ENCODE peak calls at places on chromosomes 5 and 9, in seven cellular contexts. G, Y, D, O, V, K and B are unnamed samples.

GRCh38 chr9:71985070-71985956 is 73.9 kb downstream of the C9orf85 start:
- DNase-seq in G (no peak), Y (no peak), D (no peak), O (no peak), V (no peak), K (no peak), B (no peak)

GRCh38 chr9:19513671-19514275 is 105.0 kb downstream of the ACER2 start:
- DNase-seq in G (no peak), Y (no peak), D (no peak), O (no peak), V (no peak), K (peak), B (no peak)

GRCh38 chr5:159782197-159782994 is 133.9 kb upstream of the ADRA1B start:
- DNase-seq in G (no peak), Y (no peak), D (no peak), O (peak), V (no peak), K (no peak), B (no peak)

GRCh38 chr9:86452194-86452828 is 98.1 kb upstream of the TUT7 start:
- DNase-seq in G (no peak), Y (no peak), D (no peak), O (no peak), V (no peak), K (peak), B (no peak)

GRCh38 chr9:106069241-106069640 is 374.9 kb downstream of the TMEM38B start:
- DNase-seq in G (no peak), Y (peak), D (no peak), O (no peak), V (no peak), K (no peak), B (no peak)

GRCh38 chr5:29079771-29080170 is 2041.4 kb upstream of the CDH9 start:
- DNase-seq in G (no peak), Y (no peak), D (peak), O (no peak), V (no peak), K (no peak), B (no peak)

GRCh38 chr9:98644011-98644410 is 64.7 kb downstream of the GABBR2 start:
- DNase-seq in G (no peak), Y (no peak), D (no peak), O (no peak), V (no peak), K (no peak), B (no peak)

GRCh38 chr9:138009456-138010273 is 132.1 kb downstream of the CACNA1B start:
- DNase-seq in G (no peak), Y (no peak), D (no peak), O (peak), V (no peak), K (no peak), B (no peak)

GRCh38 chr5:2482778-2483177 is 268.7 kb downstream of the IRX2 start:
- DNase-seq in G (no peak), Y (no peak), D (no peak), O (no peak), V (no peak), K (no peak), B (no peak)

GRCh38 chr5:40414922-40415321 is 264.8 kb upstream of the PTGER4 start:
- DNase-seq in G (no peak), Y (no peak), D (no peak), O (no peak), V (no peak), K (no peak), B (no peak)

GRCh38 chr5:172661536-172661935 is 20.5 kb downstream of the NEURL1B start:
- DNase-seq in G (no peak), Y (no peak), D (peak), O (no peak), V (no peak), K (no peak), B (no peak)

GRCh38 chr5:36066001-36066539 is 612 bp downstream of the UGT3A2 start:
- DNase-seq in G (no peak), Y (no peak), D (no peak), O (no peak), V (no peak), K (no peak), B (no peak)

GRCh38 chr5:177604116-177604521 is 4.2 kb downstream of the B4GALT7 start:
- DNase-seq in G (no peak), Y (no peak), D (no peak), O (no peak), V (no peak), K (no peak), B (no peak)

GRCh38 chr9:27714388-27714787 is 141.1 kb upstream of the C9orf72 start:
- DNase-seq in G (no peak), Y (no peak), D (no peak), O (no peak), V (no peak), K (no peak), B (no peak)

GRCh38 chr5:102813740-102814139 is 58.6 kb downstream of the PAM start:
- DNase-seq in G (no peak), Y (no peak), D (no peak), O (no peak), V (no peak), K (no peak), B (no peak)

GRCh38 chr9:89376741-89377140 is 58.4 kb downstream of the SECISBP2 start:
- DNase-seq in G (no peak), Y (no peak), D (no peak), O (no peak), V (no peak), K (no peak), B (no peak)
- TF ChIP-seq CTCF in G (no peak), Y (no peak), D (no peak), O (no peak), V (no peak), K (no peak), B (no peak)

GRCh38 chr9:21155501-21155900 is 11.0 kb downstream of the IFNA21 start:
- DNase-seq in G (no peak), Y (no peak), D (no peak), O (no peak), V (no peak), K (peak), B (no peak)

GRCh38 chr9:21153688-21154608 is 12.3 kb upstream of the IFNW1 start:
- DNase-seq in G (no peak), Y (peak), D (peak), O (peak), V (no peak), K (peak), B (no peak)
- TF ChIP-seq CTCF in G (no peak), Y (peak), D (no peak), O (peak), V (no peak), K (no peak), B (peak)

DNA sequence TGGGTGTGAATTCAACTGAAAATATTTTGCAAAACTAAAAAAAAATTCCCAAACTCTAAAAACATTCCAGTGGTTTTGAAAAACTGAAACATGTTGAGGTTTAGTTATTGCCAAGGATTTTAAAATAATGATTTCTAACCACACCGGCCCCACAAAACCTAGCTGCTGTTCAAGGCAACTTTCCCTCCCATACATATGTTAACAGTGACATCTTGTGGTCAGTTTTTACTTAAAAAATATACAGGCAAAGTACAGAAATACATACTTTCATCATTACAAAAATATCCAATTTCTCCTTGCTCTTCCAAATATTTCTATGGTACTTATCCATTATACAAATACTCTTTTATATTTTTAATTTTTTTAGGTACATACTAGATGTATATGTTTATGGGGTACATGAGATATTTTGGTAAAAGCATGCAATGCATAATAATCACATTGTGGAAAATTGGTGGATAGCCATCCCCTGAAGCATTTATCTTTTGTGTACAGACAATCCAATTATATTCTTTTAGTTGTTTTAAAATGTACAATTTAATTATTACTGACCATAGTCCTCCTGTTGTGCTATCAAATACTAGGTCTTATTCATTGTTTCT is 34.4 kb upstream of the MRPS30 start:
- DNase-seq in G (peak), Y (peak), D (no peak), O (peak), V (no peak), K (peak), B (peak)
- TF ChIP-seq CTCF in G (peak), Y (peak), D (peak), O (peak), V (no peak), K (peak), B (peak)

GRCh38 chr9:108411632-108412031 is 444.2 kb downstream of the ACTL7B start:
- DNase-seq in G (no peak), Y (no peak), D (no peak), O (no peak), V (no peak), K (no peak), B (no peak)

GRCh38 chr9:108412755-108413154 is 443.0 kb downstream of the ACTL7B start:
- DNase-seq in G (no peak), Y (no peak), D (peak), O (no peak), V (no peak), K (peak), B (no peak)

DNA sequence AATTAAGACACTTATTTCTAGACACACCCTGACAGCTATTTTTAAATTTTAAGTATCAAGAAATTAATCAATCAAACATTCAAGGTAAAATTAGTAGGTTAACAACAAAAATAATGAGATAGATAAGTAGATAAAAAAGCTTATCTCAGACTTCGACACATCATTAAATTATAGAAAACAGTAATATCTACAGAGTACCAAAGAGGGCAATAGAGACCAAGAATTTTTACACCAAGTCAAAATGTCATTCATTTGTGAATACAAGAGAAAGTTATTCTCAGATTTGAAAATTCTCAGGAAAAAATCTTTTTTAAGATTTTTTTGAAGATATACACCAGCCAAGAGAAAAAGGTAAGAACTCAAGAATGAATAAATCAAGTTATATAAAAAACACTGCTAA is 445.6 kb downstream of the ACTL7B start:
- DNase-seq in G (no peak), Y (no peak), D (no peak), O (no peak), V (no peak), K (no peak), B (no peak)
- TF ChIP-seq CTCF in G (no peak), Y (no peak), D (no peak), O (no peak), V (no peak), K (no peak), B (peak)

DNA sequence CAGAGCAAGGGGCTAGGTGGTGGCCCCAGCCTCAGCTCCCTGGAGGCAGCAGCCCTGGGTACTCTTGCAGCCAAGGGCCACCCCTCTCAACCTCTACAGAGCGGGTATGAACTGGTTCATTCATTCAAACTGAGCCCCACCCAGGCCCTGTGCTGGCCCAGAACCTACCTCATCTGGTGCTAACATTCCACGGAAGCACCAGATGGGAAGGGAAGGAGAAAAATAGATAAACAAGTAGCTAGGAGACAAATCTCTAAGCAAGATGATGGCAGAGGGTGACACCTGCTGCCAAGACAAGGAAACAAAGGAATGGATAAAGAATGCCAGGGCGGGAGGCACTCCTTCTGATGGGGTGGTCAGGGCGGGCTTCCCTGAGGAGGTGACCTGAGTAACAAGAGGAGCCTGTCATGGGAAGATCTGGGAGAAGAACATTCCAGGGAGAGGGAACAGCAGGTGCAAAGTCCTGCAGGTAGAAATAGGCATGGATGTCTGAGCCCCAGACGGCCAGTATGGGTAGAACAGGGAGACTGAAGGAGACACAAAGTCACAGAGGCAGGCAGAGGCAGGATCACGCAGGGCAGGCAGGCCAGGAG is 6.1 kb downstream of the ST6GALNAC4 start:
- DNase-seq in G (no peak), Y (no peak), D (no peak), O (no peak), V (no peak), K (no peak), B (peak)
- TF ChIP-seq CTCF in G (no peak), Y (no peak), D (no peak), O (peak), V (no peak), K (no peak), B (peak)

DNA sequence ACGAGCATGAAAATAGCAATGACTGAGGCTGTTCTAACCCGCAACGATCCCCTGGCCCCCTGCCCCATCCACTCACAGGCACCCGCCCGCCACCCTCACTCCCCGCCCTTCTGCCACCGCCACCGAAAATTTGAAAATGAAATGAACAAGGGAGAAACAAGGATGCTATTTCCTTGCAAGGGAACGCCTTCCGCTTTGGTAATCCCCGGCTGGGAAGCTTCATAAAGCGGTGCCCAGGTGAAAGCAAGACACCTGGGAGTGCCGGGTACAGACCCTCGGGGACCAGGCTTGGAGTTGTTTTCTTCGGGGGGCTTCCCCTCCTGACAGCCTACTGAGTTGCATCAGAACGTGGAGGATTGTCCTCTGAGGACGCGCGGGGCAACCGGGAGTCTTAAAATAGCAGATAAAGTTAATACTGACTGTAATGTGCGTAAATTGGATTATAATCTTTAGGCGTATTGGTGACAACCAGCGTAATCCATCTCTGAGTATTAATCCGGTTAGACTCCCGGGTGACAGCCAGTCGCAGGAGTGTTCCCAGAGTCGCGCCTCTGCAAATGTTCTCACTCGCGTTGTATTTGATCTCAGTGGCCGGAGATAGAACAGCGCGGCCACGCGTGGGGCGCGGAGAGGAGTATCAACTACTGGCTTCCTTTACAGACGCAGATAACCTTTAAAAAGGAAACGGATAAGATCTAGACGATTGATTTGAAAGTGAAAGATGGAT is 885 bp upstream of the MLLT3 start:
- DNase-seq in G (no peak), Y (no peak), D (peak), O (no peak), V (no peak), K (no peak), B (no peak)
- TF ChIP-seq CTCF in G (no peak), Y (no peak), D (no peak), O (no peak), V (no peak), K (no peak), B (no peak)

GRCh38 chr9:76219555-76220151 is 174.6 kb downstream of the RFK start:
- DNase-seq in G (no peak), Y (no peak), D (no peak), O (no peak), V (no peak), K (peak), B (no peak)
- TF ChIP-seq CTCF in G (peak), Y (peak), D (peak), O (peak), V (no peak), K (peak), B (peak)

GRCh38 chr5:175706499-175706898 is 48.6 kb downstream of the HRH2 start:
- DNase-seq in G (no peak), Y (no peak), D (no peak), O (no peak), V (no peak), K (no peak), B (no peak)
- TF ChIP-seq CTCF in G (no peak), Y (no peak), D (no peak), O (no peak), V (no peak), K (no peak), B (no peak)

DNA sequence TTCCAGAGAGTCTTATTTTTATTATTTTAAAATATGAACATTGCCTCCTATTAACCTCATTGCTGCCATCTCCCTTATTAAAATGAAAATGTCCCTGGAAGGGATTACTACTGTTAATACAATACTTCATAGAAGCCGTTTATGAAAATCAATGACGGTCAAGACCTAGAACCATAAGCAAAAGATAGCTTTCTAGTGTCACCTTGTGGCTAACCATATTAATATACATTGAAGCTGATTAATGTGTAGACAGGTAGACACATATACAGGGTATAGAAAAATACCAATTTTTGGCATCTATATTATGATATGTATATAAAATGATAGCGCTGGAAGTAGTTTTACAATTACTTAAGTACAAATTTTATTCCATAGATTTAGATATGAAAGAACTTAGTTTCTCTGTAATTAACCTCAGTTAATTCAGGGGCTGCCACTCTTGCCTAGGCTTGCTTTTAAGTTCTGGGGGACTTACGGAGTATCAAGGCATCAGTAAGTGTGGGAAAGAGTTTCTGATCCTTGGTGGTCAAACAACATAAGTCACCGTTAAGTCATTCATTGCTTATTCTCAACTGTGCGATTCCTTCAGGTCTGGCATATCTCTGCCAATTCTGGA is 2.5 kb upstream of the YTHDC2 start:
- DNase-seq in G (no peak), Y (no peak), D (no peak), O (no peak), V (no peak), K (peak), B (peak)
- TF ChIP-seq CTCF in G (peak), Y (peak), D (no peak), O (peak), V (peak), K (peak), B (peak)